ENCODE peak calls at places on chromosomes 2 and 18, in nine cellular contexts. Y is GM23248; P is right cardiac atrium; S is naive thymus-derived CD4-positive, alpha-beta T cell; Z is CD8-positive, alpha-beta memory T cell; G is CD8-positive, alpha-beta T cell; N is HFF-Myc; I is PC-3; W is foreskin fibroblast. H is an unnamed sample.
A peak's percentile ranks its signal among the peaks of the same experiment; 100 is the strongest.

GRCh38 chr18:74040459-74041332 is 106.9 kb downstream of the FBXO15 start:
- DNase-seq in W (no peak), I (peak; percentile 52), N (peak; percentile 5), Z (peak; percentile 62), Y (peak; percentile 56), P (peak; percentile 52), S (peak; percentile 42), G (peak; percentile 39), H (no peak)

GRCh38 chr2:105644174-105644980 is 100.3 kb upstream of the NCK2 start:
- DNase-seq in Z (no peak), Y (peak; percentile 66), P (no peak), W (peak; percentile 20), G (no peak), N (no peak), S (no peak), I (peak; percentile 55), H (no peak)

GRCh38 chr18:29034113-29034856 is 857.4 kb upstream of the CDH2 start:
- DNase-seq in S (no peak), N (no peak), P (no peak), G (no peak), W (no peak), Z (no peak), I (no peak), Y (peak; percentile 15), H (peak; percentile 92)

GRCh38 chr18:79519751-79520472 is 124.2 kb downstream of the NFATC1 start:
- DNase-seq in Y (no peak), W (no peak), P (peak; percentile 64), I (no peak), S (peak; percentile 54), Z (peak; percentile 74), G (no peak), N (no peak), H (no peak)

GRCh38 chr18:30903566-30903965 is 139.0 kb downstream of the DSC3 start:
- DNase-seq in Y (peak; percentile 0), N (no peak), P (no peak), Z (no peak), W (no peak), S (no peak), G (no peak), I (peak; percentile 93), H (peak; percentile 100)

GRCh38 chr2:233691443-233692433 is 952 bp upstream of the UGT1A6 start:
- DNase-seq in G (no peak), I (peak; percentile 21), P (no peak), W (no peak), N (no peak), Z (no peak), S (no peak), Y (no peak), H (peak; percentile 99)

GRCh38 chr2:53600835-53601234 is 166.8 kb upstream of the CHAC2 start:
- DNase-seq in G (no peak), W (no peak), P (no peak), Z (no peak), N (no peak), Y (no peak), I (no peak), S (no peak), H (peak; percentile 23)

GRCh38 chr18:56233595-56233994 is 404.8 kb downstream of the TXNL1 start:
- DNase-seq in S (no peak), Z (no peak), W (peak; percentile 67), N (peak; percentile 31), G (no peak), Y (peak; percentile 93), P (peak; percentile 62), I (peak; percentile 76), H (peak; percentile 71)

GRCh38 chr2:218264773-218265601 is 4.2 kb downstream of the GPBAR1 start:
- DNase-seq in W (no peak), S (no peak), Y (no peak), I (no peak), N (no peak), P (peak; percentile 57), G (no peak), Z (no peak), H (no peak)

GRCh38 chr2:38146917-38147307 is 71.0 kb upstream of the CYP1B1 start:
- DNase-seq in Z (no peak), P (no peak), Y (peak; percentile 97), N (peak; percentile 97), S (no peak), I (peak; percentile 96), W (peak; percentile 97), G (no peak), H (peak; percentile 98)

GRCh38 chr2:201130524-201131186 is 14.7 kb downstream of the CFLAR start:
- DNase-seq in W (peak; percentile 75), S (peak; percentile 59), I (peak; percentile 88), Z (peak; percentile 57), P (peak; percentile 66), Y (peak; percentile 88), G (no peak), N (no peak), H (peak; percentile 99)

GRCh38 chr2:119216994-119217393 is 6.6 kb upstream of the STEAP3 start:
- DNase-seq in N (no peak), I (no peak), P (no peak), Y (no peak), Z (no peak), S (no peak), G (no peak), W (no peak), H (no peak)

GRCh38 chr2:132255714-132256113 is 94.0 kb upstream of the ANKRD30BL start:
- DNase-seq in Z (no peak), N (no peak), Y (no peak), I (no peak), P (no peak), S (no peak), W (no peak), G (no peak), H (no peak)

GRCh38 chr2:217555075-217555876 is 447.5 kb downstream of the TNS1 start:
- DNase-seq in W (no peak), I (no peak), Y (peak; percentile 52), Z (no peak), G (no peak), N (no peak), S (no peak), P (peak; percentile 63), H (no peak)

GRCh38 chr2:206783718-206784117 is 18.3 kb downstream of the FASTKD2 start:
- DNase-seq in Z (no peak), N (no peak), Y (peak; percentile 50), S (no peak), W (no peak), I (peak; percentile 39), G (no peak), P (no peak), H (no peak)

GRCh38 chr2:209431701-209432100 is 7.9 kb downstream of the MAP2 start:
- DNase-seq in P (no peak), S (no peak), N (peak; percentile 47), Y (peak; percentile 73), Z (no peak), I (peak; percentile 96), G (no peak), W (peak; percentile 34), H (peak; percentile 99)

GRCh38 chr2:136408795-136409194 is 290.8 kb upstream of the CXCR4 start:
- DNase-seq in Z (no peak), P (no peak), Y (no peak), N (no peak), G (no peak), I (no peak), W (no peak), S (no peak), H (no peak)

GRCh38 chr2:66446178-66446860 is 11.4 kb downstream of the MEIS1 start:
- DNase-seq in W (peak; percentile 48), Y (peak; percentile 72), P (peak; percentile 79), Z (no peak), N (no peak), S (no peak), G (no peak), I (no peak), H (no peak)

GRCh38 chr18:74276609-74277008 is 15.2 kb downstream of the CYB5A start:
- DNase-seq in W (no peak), P (no peak), S (no peak), I (no peak), N (no peak), Y (no peak), G (no peak), Z (no peak), H (no peak)

GRCh38 chr2:127085260-127085666 is 21.7 kb downstream of the BIN1 start:
- DNase-seq in N (no peak), I (no peak), P (no peak), G (no peak), Y (peak; percentile 27), W (no peak), S (no peak), Z (no peak), H (peak; percentile 29)

GRCh38 chr2:219308142-219309093 is 783 bp downstream of the PTPRN start:
- DNase-seq in S (peak; percentile 60), Y (peak; percentile 82), G (peak; percentile 52), P (peak; percentile 86), I (peak; percentile 91), W (peak; percentile 56), Z (peak; percentile 78), N (no peak), H (peak; percentile 41)

GRCh38 chr2:101473581-101473910 is 1.4 kb downstream of the RFX8 start:
- DNase-seq in S (no peak), I (no peak), G (no peak), P (no peak), W (no peak), Z (no peak), N (no peak), Y (peak; percentile 70), H (no peak)
- H3K4me3 ChIP-seq in S (peak overlapping the region; percentile 48), I (peak overlapping the region; percentile 69), G (peak overlapping the region; percentile 36), P (peak overlapping the region; percentile 62), W (peak overlapping the region; percentile 81), Z (peak overlapping the region; percentile 30), N (peak overlapping the region; percentile 66), Y (peak overlapping the region; percentile 79), H (peak overlapping the region; percentile 42)

GRCh38 chr2:8482432-8482831 is 199.4 kb upstream of the ID2 start:
- DNase-seq in Y (no peak), S (no peak), Z (no peak), P (no peak), I (no peak), N (no peak), G (no peak), W (no peak), H (no peak)
- H3K4me3 ChIP-seq in Y (no peak overlapping the region), S (no peak overlapping the region), Z (no peak overlapping the region), P (no peak overlapping the region), I (no peak overlapping the region), N (no peak overlapping the region), G (no peak overlapping the region), W (no peak overlapping the region), H (no peak overlapping the region)

DNA sequence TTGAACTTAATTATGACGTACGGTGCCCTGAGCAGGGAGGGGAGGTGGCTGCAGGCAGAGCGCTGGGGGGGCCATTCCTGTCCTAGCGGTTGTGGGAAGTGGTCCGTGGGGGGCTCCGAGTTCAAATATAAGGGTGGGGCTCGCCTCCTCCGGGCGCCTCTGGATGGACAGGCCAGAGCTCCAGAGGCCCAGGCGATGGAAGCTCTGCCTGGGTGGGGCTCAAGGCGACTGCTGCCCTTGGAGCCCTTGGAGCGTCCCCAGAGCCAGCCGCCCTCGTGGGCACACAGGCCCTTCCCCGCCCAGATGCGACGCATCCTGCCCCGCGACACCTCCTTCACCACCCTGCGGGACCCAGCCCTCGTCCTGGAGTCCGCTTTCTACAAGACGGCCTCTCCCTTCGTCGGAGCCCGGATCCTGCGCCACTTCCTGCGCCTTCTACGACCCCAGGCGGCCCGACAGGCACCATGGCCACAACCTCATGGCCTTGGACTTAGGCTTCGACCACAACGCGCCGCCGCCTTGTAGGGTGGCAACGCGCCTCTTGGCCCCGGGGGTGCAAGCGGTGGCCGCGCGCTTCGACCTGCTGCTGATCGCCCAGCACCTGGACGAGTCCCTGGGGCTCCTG is 10.5 kb downstream of the AQP12B start:
- DNase-seq in S (no peak), W (no peak), Y (no peak), I (no peak), N (no peak), Z (no peak), P (no peak), G (no peak), H (no peak)
- H3K4me3 ChIP-seq in S (no peak overlapping the region), W (no peak overlapping the region), Y (no peak overlapping the region), I (no peak overlapping the region), N (no peak overlapping the region), Z (no peak overlapping the region), P (no peak overlapping the region), G (no peak overlapping the region), H (no peak overlapping the region)

GRCh38 chr2:71528749-71529148 is 75.4 kb downstream of the DYSF start:
- DNase-seq in W (no peak), Y (no peak), I (no peak), S (no peak), N (no peak), Z (no peak), P (no peak), G (no peak), H (no peak)
- H3K4me3 ChIP-seq in W (no peak overlapping the region), Y (no peak overlapping the region), I (no peak overlapping the region), S (no peak overlapping the region), N (no peak overlapping the region), Z (no peak overlapping the region), P (no peak overlapping the region), G (no peak overlapping the region), H (no peak overlapping the region)

H was measured in bronchial epithelial cell.